ENCODE peak calls at places on chromosomes 13 and 19, in four cellular contexts. B is K562, C is HL-60, F is GM12878. Y is an unnamed sample.
A peak's percentile ranks its signal among the peaks of the same experiment; 100 is the strongest.

GRCh38 chr19:37654118-37654517 is 1.1 kb downstream of the ZFP30 start:
- DNase-seq in C (no peak), B (no peak), F (no peak), Y (no peak)

GRCh38 chr13:39263531-39263930 is 225.3 kb downstream of the NHLRC3 start:
- DNase-seq in B (no peak), C (no peak), F (no peak), Y (no peak)

GRCh38 chr19:5803752-5804515 is 933 bp upstream of the NRTN start:
- DNase-seq in C (peak; percentile 90), B (peak; percentile 94), F (peak; percentile 39), Y (peak; percentile 98)

GRCh38 chr19:33683881-33684549 is 62.3 kb downstream of the CHST8 start:
- DNase-seq in C (no peak), B (no peak), F (no peak), Y (peak; percentile 42)

GRCh38 chr13:73337511-73337910 is 278.7 kb downstream of the KLF5 start:
- DNase-seq in F (no peak), C (no peak), B (no peak), Y (no peak)

GRCh38 chr13:114112826-114113322 is 19.5 kb downstream of the RASA3 start:
- DNase-seq in C (no peak), F (no peak), B (no peak), Y (no peak)

GRCh38 chr13:27120811-27121210 is 50.8 kb downstream of the USP12 start:
- DNase-seq in C (no peak), F (no peak), B (no peak), Y (no peak)

GRCh38 chr13:113787694-113788093 is 28.7 kb downstream of the TMEM255B start:
- DNase-seq in F (no peak), C (no peak), B (no peak), Y (no peak)

GRCh38 chr19:13817018-13817614 is 21.9 kb downstream of the ZSWIM4 start:
- DNase-seq in C (no peak), B (peak; percentile 90), F (no peak), Y (no peak)

GRCh38 chr13:33520480-33520839 is 234.9 kb upstream of the STARD13 start:
- DNase-seq in C (no peak), B (no peak), F (no peak), Y (no peak)

GRCh38 chr13:47897411-47898050 is 103.5 kb downstream of the SUCLA2 start:
- DNase-seq in F (no peak), B (no peak), C (no peak), Y (no peak)

GRCh38 chr19:3357731-3358391 is 8.5 kb upstream of the NFIC start:
- DNase-seq in C (no peak), F (no peak), B (peak; percentile 56), Y (no peak)

GRCh38 chr13:59747529-59747928 is 416.2 kb downstream of the DIAPH3 start:
- DNase-seq in B (no peak), F (no peak), C (no peak), Y (no peak)

GRCh38 chr19:55626350-55626749 is 2.0 kb upstream of the ZNF784 start:
- DNase-seq in C (no peak), F (no peak), B (no peak), Y (no peak)

GRCh38 chr19:55437410-55437809 is 5.7 kb downstream of the SHISA7 start:
- DNase-seq in B (peak; percentile 83), C (no peak), F (no peak), Y (no peak)

GRCh38 chr19:46220038-46220615 is 9.4 kb upstream of the IGFL1 start:
- DNase-seq in B (no peak), F (no peak), C (no peak), Y (no peak)

GRCh38 chr13:30431269-30431950 is 9.1 kb downstream of the UBE2L5 start:
- DNase-seq in F (no peak), C (no peak), B (no peak), Y (no peak)

GRCh38 chr19:39401549-39402416 is 4.9 kb upstream of the ZFP36 start:
- DNase-seq in C (no peak), F (no peak), B (no peak), Y (no peak)

GRCh38 chr13:98276486-98276885 is 99.4 kb upstream of the RNF113B start:
- DNase-seq in C (no peak), F (no peak), B (no peak), Y (no peak)
- TF ChIP-seq SPI1 in C (no peak), F (no peak), B (no peak), Y (no peak)

GRCh38 chr13:44229371-44230030 is 144.1 kb upstream of the SERP2 start:
- DNase-seq in F (no peak), C (no peak), B (no peak), Y (no peak)
- TF ChIP-seq SPI1 in F (no peak), C (no peak), B (no peak), Y (no peak)

DNA sequence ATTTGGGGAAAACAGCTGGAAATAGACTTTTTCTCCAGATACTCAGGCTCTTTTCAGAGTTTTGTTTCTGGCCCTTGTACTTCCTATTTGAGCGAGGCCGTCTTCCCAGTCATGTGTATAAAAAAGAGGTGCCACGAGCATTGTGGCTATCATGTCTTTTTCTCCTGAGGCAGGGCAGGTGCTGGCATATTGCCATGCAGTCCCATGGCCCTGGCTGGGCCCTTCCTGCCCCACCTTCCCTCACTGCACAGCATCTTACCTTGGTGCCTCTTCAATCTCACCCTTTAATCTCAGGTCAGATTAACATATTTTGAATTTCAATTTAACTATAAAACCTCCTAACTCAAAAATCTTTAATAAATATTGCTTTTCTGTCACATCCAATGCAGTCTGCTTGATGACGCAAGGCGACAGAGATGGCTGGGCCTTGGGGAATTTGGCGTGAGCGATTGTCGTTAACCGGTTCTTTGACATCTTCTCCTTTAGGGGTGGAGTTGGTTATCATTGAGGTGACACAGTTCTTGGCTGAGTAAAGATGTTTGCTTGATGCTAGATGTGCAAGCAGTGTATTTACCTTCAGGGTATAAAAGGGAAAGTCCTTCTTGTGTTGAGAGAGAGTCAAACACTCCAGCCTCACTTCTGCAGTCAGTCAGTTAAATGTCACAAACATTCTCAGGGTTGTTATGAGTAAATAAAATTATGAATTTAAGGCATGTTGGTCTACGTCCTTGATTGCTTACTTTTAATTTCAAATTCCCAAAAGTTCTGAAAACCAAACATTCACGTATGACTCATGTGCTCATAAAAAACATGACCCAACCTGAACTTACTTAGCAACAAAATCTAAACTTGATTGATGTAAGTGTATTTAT is 289.9 kb downstream of the MYO16 start:
- DNase-seq in B (no peak), F (no peak), C (no peak), Y (no peak)
- TF ChIP-seq SPI1 in B (no peak), F (no peak), C (no peak), Y (no peak)

GRCh38 chr13:32415019-32415418 is 12.9 kb downstream of the N4BP2L1 start:
- DNase-seq in F (no peak), C (no peak), B (no peak), Y (no peak)
- TF ChIP-seq SPI1 in F (no peak), C (no peak), B (no peak), Y (no peak)

GRCh38 chr13:78603240-78603947 is at the start of gene POU4F1:
- DNase-seq in F (peak; percentile 19), C (peak; percentile 64), B (peak; percentile 92), Y (peak; percentile 80)
- TF ChIP-seq SPI1 in F (no peak), C (no peak), B (no peak), Y (no peak)

GRCh38 chr19:15313649-15314279 is 18.6 kb downstream of the BRD4 start:
- DNase-seq in C (no peak), F (no peak), B (no peak), Y (no peak)
- TF ChIP-seq SPI1 in C (no peak), F (no peak), B (no peak), Y (no peak)

DNA sequence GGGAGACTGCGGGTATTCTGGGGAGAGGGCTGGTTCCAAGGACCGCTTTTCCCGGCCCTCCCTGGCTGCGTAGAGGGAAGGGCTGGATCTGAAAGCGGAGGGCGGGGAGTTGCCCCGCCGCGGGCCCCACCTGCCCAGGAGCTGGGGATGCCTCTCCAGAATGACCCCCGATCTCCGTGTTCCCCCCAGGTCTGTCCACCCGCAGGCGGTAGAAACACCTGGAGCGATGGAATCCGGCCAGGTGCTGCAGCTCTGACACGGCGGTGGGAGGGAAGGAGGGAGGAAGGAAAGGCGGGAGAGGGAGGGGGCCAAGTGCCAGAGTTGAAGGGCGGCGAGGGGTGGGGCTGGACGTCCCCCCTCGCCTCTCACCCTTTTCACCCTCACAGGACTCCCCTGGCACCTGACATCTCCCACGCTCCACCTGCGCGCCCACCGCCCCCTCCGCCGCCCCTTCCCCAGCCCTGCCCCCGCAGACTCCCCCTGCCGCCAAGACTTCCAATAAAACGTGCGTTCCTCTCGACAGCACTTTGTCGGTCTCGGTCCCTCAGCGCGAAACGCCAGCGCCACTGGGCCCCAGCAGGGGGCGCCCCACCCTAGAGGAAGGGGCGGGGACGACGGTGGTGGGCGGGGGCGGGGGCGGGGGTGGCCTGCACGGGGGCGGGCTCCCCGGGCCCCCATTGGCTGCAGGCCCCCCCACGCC is 374 bp upstream of the FXYD7 start:
- DNase-seq in F (no peak), C (no peak), B (peak; percentile 91), Y (peak; percentile 75)
- TF ChIP-seq SPI1 in F (no peak), C (no peak), B (no peak), Y (no peak)

DNA sequence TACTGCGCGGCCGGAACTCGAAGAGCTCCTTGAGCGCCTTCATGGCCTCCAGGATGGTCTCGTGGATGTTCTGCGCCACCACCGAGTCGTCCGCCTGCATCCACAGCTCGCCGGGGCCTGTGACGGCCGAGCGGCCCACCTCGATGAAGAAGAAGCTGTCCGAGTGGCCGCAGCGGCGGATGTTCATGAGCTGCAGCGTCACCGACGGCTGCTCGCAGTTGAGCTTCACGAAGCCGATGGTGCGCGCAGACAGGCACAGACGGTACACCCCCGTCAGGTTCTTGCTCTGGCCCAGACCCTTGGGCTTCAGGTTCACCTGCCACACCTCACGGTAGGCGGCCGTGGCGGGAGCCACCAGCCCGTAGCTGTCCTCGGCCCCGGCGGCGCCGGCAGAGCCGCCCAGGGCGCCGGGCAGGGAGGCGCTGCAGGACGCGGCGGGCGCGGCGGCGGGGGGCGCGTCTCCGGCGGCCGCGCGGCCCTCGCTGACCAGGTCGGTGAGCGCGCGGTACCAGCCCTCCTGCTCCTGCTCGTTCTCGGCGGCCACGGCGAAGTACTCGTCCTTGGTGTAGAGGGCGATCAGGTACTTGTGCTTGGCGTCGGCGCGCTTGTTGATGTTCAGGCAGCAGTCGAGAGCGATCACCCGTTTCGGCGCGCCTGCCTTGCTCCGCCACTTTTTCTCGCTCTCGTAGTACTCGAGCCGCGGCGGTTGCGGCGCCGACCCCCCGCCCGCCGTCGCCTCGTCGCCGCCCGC is 1.1 kb downstream of the IRS2 start:
- DNase-seq in B (no peak), F (no peak), C (no peak), Y (no peak)
- TF ChIP-seq SPI1 in B (no peak), F (no peak), C (no peak), Y (no peak)

GRCh38 chr19:35352448-35353304 is 5.0 kb downstream of the FFAR1 start:
- DNase-seq in B (peak; percentile 77), F (peak; percentile 73), C (no peak), Y (peak; percentile 66)
- TF ChIP-seq SPI1 in B (no peak), F (peak; percentile 2), C (no peak), Y (no peak)

GRCh38 chr13:23871616-23872220 is 17.5 kb downstream of the MIPEP start:
- DNase-seq in F (no peak), C (no peak), B (peak; percentile 12), Y (no peak)
- TF ChIP-seq SPI1 in F (no peak), C (no peak), B (no peak), Y (no peak)

Y was measured in GM12891.